ENCODE peak calls at places on chromosomes 2 and 18, in six cellular contexts. Y is GM12878, G is HCT116, I is K562, H is HepG2, E is H1. V is an unnamed sample.

GRCh38 chr18:62461591-62461990 is 61.2 kb upstream of the ZCCHC2 start:
- DNase-seq in Y (no peak), E (no peak), I (no peak), G (no peak), H (no peak), V (no peak)

GRCh38 chr2:226995625-226996041 is 159.8 kb downstream of the RHBDD1 start:
- DNase-seq in H (no peak), G (peak), I (no peak), Y (no peak), E (no peak), V (no peak)

GRCh38 chr2:120476141-120476540 is 130.2 kb downstream of the INHBB start:
- DNase-seq in I (no peak), G (no peak), E (no peak), H (no peak), Y (no peak), V (no peak)

GRCh38 chr2:118696786-118697465 is 150.5 kb downstream of the EN1 start:
- DNase-seq in I (no peak), G (no peak), E (no peak), H (no peak), Y (no peak), V (no peak)

GRCh38 chr2:70596739-70597138 is 43.1 kb upstream of the TGFA start:
- DNase-seq in G (peak), I (no peak), Y (no peak), E (no peak), H (no peak), V (no peak)

GRCh38 chr18:33195795-33196194 is 244.7 kb downstream of the CCDC178 start:
- DNase-seq in H (no peak), E (no peak), G (no peak), I (no peak), Y (no peak), V (no peak)

GRCh38 chr2:208358758-208359631 is 47.6 kb upstream of the PTH2R start:
- DNase-seq in H (no peak), E (no peak), G (no peak), I (no peak), Y (no peak), V (no peak)

GRCh38 chr18:48835119-48835518 is 115.6 kb downstream of the SMAD7 start:
- DNase-seq in H (no peak), I (no peak), E (no peak), Y (no peak), G (no peak), V (no peak)

GRCh38 chr2:200300650-200301314 is 5.7 kb upstream of the SPATS2L start:
- DNase-seq in I (peak), E (no peak), H (no peak), G (peak), Y (no peak), V (no peak)

GRCh38 chr2:157793053-157793612 is 83.0 kb downstream of the ACVR1 start:
- DNase-seq in Y (no peak), H (no peak), G (no peak), I (peak), E (no peak), V (no peak)

GRCh38 chr18:27298215-27298804 is 113.2 kb upstream of the CHST9 start:
- DNase-seq in Y (no peak), G (no peak), I (no peak), H (peak), E (no peak), V (peak)

GRCh38 chr2:23803965-23804542 is 122.9 kb downstream of the ATAD2B start:
- DNase-seq in G (no peak), Y (no peak), E (no peak), I (peak), H (peak), V (peak)

GRCh38 chr2:47155091-47155876 is at the start of gene STPG4:
- DNase-seq in I (no peak), Y (no peak), G (no peak), H (no peak), E (no peak), V (no peak)

GRCh38 chr2:23563673-23564617 is 179.0 kb downstream of the KLHL29 start:
- DNase-seq in G (no peak), H (no peak), E (peak), Y (no peak), I (no peak), V (no peak)

GRCh38 chr2:200417389-200417788 is 92.5 kb downstream of the KCTD18 start:
- DNase-seq in Y (no peak), G (no peak), E (no peak), I (no peak), H (no peak), V (no peak)

GRCh38 chr2:239109041-239109915 is 261.4 kb downstream of the TWIST2 start:
- DNase-seq in E (no peak), G (no peak), H (no peak), I (no peak), Y (no peak), V (no peak)

GRCh38 chr2:185618630-185619029 is 120.0 kb upstream of the FSIP2 start:
- DNase-seq in I (no peak), G (no peak), E (no peak), H (no peak), Y (no peak), V (no peak)

GRCh38 chr2:228556707-228557106 is 375.2 kb upstream of the SPHKAP start:
- DNase-seq in H (no peak), G (no peak), E (no peak), Y (no peak), I (no peak), V (no peak)

GRCh38 chr2:76870011-76870410 is 652.2 kb downstream of the LRRTM4 start:
- DNase-seq in H (no peak), I (no peak), Y (no peak), G (no peak), E (no peak), V (no peak)

GRCh38 chr2:35501076-35501475 is 854.5 kb upstream of the CRIM1 start:
- DNase-seq in Y (no peak), G (no peak), E (no peak), I (no peak), H (no peak), V (no peak)

GRCh38 chr2:70086278-70086837 is 919 bp upstream of the PCBP1 start:
- DNase-seq in I (peak), E (peak), Y (peak), G (peak), H (peak), V (no peak)

GRCh38 chr2:20450201-20451108 is 3.6 kb downstream of the RHOB start:
- DNase-seq in Y (no peak), E (peak), H (peak), I (no peak), G (no peak), V (no peak)

GRCh38 chr18:42921261-42921737 is 194.2 kb downstream of the RIT2 start:
- DNase-seq in I (no peak), E (no peak), Y (no peak), G (no peak), H (no peak), V (no peak)

GRCh38 chr2:120312076-120312475 is 33.9 kb upstream of the INHBB start:
- DNase-seq in G (no peak), I (no peak), E (no peak), Y (no peak), H (no peak), V (no peak)

GRCh38 chr2:241738040-241738686 is 3.7 kb downstream of the D2HGDH start:
- DNase-seq in G (no peak), Y (no peak), E (no peak), I (no peak), H (no peak), V (no peak)

GRCh38 chr2:241011296-241011600 is 12.8 kb downstream of the SNED1 start:
- DNase-seq in I (no peak), E (no peak), H (no peak), Y (no peak), G (no peak), V (no peak)

GRCh38 chr2:115746151-115746550 is 1303.7 kb downstream of the DPP10 start:
- DNase-seq in H (no peak), I (no peak), G (no peak), E (no peak), Y (no peak), V (no peak)

GRCh38 chr2:584863-585823 is 92.1 kb downstream of the TMEM18 start:
- DNase-seq in Y (no peak), I (no peak), G (no peak), H (no peak), E (peak), V (no peak)

GRCh38 chr2:130985831-130986649 is 107.2 kb downstream of the FAM168B start:
- DNase-seq in G (no peak), H (no peak), I (no peak), Y (no peak), E (no peak), V (no peak)

GRCh38 chr2:225797394-225797793 is 397.9 kb downstream of the NYAP2 start:
- DNase-seq in E (no peak), Y (no peak), G (no peak), H (no peak), I (no peak), V (no peak)

GRCh38 chr2:228180126-228181097 is 1.1 kb downstream of the SPHKAP start:
- DNase-seq in H (no peak), E (peak), G (no peak), Y (no peak), I (no peak), V (peak)

GRCh38 chr2:169815849-169816248 is 8.9 kb downstream of the METTL5 start:
- DNase-seq in H (peak), G (no peak), Y (no peak), I (no peak), E (no peak), V (no peak)

GRCh38 chr2:238669581-238670340 is 178.1 kb upstream of the TWIST2 start:
- DNase-seq in I (no peak), H (no peak), G (no peak), E (no peak), Y (no peak), V (no peak)

GRCh38 chr2:58569460-58570185 is 328.5 kb upstream of the FANCL start:
- DNase-seq in E (no peak), Y (no peak), G (no peak), I (no peak), H (no peak), V (no peak)

DNA sequence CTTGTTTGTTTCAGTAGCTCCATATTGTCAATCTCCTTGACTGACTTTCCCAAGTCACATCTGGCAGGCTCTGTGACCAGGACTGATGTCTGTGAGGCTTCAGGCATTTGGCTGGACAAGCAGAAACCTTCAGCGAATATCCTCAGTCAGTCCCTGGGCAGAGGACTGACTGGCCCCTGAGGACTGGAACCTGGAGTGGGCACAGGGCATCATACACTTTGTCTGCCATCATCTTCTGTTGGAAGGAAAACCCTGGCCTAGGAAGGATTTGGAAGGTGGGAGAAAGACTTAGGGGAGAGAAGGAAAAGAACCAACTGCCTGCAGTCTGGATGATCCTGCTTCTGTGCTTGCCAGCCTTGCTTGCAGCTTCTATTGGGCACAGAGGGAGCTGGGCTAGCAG is 126.9 kb downstream of the MARCHF4 start:
- DNase-seq in G (no peak), H (no peak), E (peak), I (no peak), Y (no peak), V (no peak)
- TF ChIP-seq ZNF274 in G (no peak), H (no peak), E (no peak), I (no peak), Y (no peak), V (no peak)

GRCh38 chr2:160372585-160372984 is 121.0 kb downstream of the RBMS1 start:
- DNase-seq in H (no peak), E (no peak), Y (no peak), I (no peak), G (no peak), V (no peak)
- TF ChIP-seq ZNF274 in H (no peak), E (no peak), Y (no peak), I (no peak), G (no peak), V (no peak)

DNA sequence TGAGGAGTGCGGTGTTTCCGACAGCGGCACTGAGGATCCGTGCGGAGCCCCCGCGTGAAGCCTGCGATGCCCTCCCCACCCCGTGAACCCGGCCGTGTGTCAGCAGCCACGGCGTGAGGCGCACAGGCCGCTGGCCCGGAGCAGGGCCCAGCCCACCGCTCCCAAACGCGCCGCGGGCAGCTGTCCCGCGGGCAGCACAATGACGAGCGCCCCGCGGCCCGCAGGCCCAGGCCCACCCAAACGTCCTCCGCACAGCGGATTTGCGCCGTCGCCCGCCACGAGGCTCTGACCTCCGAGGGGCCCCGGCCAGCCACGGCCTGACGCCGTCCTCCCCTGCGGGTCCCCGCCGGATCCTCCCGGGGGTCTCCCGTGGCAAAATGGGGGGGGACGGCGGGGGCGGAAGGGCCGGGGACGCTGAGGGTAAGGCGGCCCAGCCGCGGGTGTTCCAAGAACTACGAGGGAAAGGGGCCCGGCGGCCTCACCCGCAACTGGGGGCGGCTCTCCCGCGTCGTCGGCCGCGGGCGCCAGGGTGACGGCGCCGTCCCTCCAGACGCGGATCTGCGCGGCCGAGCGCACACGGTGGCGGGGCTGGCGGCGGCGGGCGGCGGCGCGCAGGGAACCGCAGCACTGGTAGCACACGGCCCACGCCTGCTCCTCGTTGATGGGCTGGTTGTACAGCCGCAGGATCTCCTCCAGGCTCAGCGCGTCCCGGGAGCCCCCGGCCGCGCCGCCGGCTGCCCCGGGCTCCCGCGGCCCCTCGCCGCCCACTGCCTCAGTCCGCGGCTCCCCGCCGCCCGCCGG is 659 bp downstream of the SPIRE1 start:
- DNase-seq in Y (no peak), I (peak), E (peak), H (no peak), G (no peak), V (no peak)
- TF ChIP-seq ZNF274 in Y (no peak), I (no peak), E (no peak), H (peak), G (no peak), V (no peak)

GRCh38 chr18:7876354-7876753 is 309.2 kb downstream of the PTPRM start:
- DNase-seq in H (no peak), E (no peak), G (no peak), Y (no peak), I (no peak), V (no peak)

GRCh38 chr18:7873316-7873715 is 306.2 kb downstream of the PTPRM start:
- DNase-seq in G (no peak), E (no peak), H (no peak), I (no peak), Y (no peak), V (no peak)

GRCh38 chr18:7872569-7872968 is 305.5 kb downstream of the PTPRM start:
- DNase-seq in Y (no peak), G (peak), I (no peak), E (no peak), H (peak), V (no peak)

GRCh38 chr18:7870855-7871254 is 303.7 kb downstream of the PTPRM start:
- DNase-seq in G (no peak), E (no peak), I (no peak), Y (no peak), H (no peak), V (no peak)

GRCh38 chr18:7871560-7872456 is 304.7 kb downstream of the PTPRM start:
- DNase-seq in Y (no peak), I (no peak), H (peak), G (no peak), E (no peak), V (no peak)
- TF ChIP-seq ZNF274 in Y (no peak), I (no peak), H (no peak), G (no peak), E (no peak), V (no peak)

DNA sequence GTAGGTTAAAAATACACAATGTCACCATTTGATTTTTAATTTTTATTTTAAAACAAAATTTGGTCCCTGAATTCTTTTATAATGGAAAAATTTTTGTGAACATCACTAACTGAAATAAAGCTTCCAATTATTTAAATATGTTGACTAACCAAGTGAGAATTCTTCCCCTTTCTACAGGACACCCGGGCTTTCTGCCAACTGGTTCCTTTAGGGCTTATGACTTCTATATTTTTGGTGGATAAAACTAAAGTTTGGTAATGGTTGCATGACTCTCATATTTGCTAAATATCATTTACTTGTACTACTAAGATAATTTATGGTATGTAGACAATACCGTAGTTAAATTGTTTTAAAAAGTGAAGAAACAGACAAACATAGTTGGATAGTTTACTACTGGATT is 291.0 kb upstream of the DOK6 start:
- DNase-seq in H (no peak), I (no peak), G (no peak), Y (no peak), E (no peak), V (no peak)
- TF ChIP-seq ZNF274 in H (no peak), I (no peak), G (no peak), Y (no peak), E (no peak), V (no peak)

DNA sequence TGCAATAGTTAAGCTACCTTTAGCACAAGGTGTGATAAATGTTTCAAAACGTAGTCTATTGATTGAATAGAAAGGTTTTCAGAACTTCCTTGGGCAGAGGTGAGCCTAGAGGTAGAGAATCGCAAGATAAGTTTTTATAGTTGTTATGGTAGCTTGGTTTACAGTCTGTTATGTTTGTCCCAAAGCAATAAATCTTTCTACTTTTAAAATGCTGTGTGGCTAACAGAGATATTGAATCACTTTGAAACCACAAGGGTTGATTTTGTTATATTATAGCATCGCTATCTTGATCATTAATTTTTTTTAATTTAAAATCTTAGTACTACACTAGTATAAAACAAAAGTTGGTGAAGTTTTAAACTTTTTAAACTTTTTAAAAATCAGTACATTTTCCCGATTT is 126.7 kb downstream of the TMEM182 start:
- DNase-seq in E (no peak), Y (no peak), G (no peak), I (no peak), H (no peak), V (no peak)
- TF ChIP-seq ZNF274 in E (no peak), Y (no peak), G (no peak), I (no peak), H (no peak), V (no peak)

GRCh38 chr2:144419218-144419617 is 100.7 kb downstream of the ZEB2 start:
- DNase-seq in Y (no peak), H (no peak), G (no peak), E (no peak), I (no peak), V (no peak)

GRCh38 chr2:144409241-144409640 is 110.7 kb downstream of the ZEB2 start:
- DNase-seq in H (no peak), G (no peak), E (no peak), Y (no peak), I (no peak), V (no peak)

GRCh38 chr2:144412727-144413126 is 107.2 kb downstream of the ZEB2 start:
- DNase-seq in H (no peak), E (no peak), Y (no peak), G (no peak), I (no peak), V (no peak)

GRCh38 chr2:144415381-144415780 is 104.5 kb downstream of the ZEB2 start:
- DNase-seq in E (no peak), Y (no peak), H (no peak), I (no peak), G (no peak), V (no peak)

DNA sequence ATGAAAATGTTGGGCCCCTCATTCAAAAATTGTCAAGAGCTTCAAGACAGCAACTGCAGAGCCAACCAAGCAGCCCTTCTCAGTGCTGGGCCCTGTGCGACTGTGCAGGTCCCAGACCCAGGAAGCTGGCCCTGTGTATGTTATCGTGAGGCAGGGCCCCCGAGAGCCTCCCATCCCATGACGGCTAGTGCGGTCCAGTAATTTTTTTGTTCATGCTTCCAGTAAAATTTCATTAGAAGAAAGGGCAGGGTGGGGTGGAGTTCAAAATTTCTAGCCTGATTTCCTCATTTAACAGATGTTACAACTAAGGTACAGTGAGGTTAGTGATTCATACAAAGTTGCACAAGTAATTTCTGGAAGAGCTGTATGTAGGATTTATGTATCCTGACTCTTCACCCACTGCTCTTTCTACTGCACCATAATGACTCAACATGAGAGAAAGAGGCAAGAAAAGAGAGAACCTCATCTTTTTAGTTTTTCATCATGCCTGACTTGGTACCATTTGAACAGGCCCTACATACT is 105.5 kb downstream of the ZEB2 start:
- DNase-seq in H (no peak), I (no peak), Y (no peak), G (no peak), E (no peak), V (no peak)
- TF ChIP-seq ZNF274 in H (no peak), I (no peak), Y (no peak), G (no peak), E (no peak), V (no peak)

GRCh38 chr2:179991344-179991743 is 15.8 kb downstream of the CWC22 start:
- DNase-seq in G (no peak), Y (no peak), E (no peak), I (no peak), H (no peak), V (no peak)
- TF ChIP-seq ZNF274 in G (no peak), Y (no peak), E (no peak), I (no peak), H (no peak), V (no peak)